ENCODE peak calls at places on chromosome 5, in four cellular contexts. One of them, this sample, is unnamed.

GRCh38 chr5:159817262-159818029 is 98.8 kb upstream of the ADRA1B start:
- DNase-seq in HCEC 1CT: no peak
- DNase-seq in GM12891: no peak
- DNase-seq in cardiac muscle cell: no peak
- DNase-seq in this sample: no peak

GRCh38 chr5:112863549-112863948 is 2.5 kb downstream of the SRP19 start:
- DNase-seq in GM12891: no peak
- DNase-seq in HCEC 1CT: no peak
- DNase-seq in cardiac muscle cell: no peak
- DNase-seq in this sample: no peak

GRCh38 chr5:7795311-7795710 is 55.6 kb downstream of the CFAP90 start:
- DNase-seq in GM12891: no peak
- DNase-seq in cardiac muscle cell: no peak
- DNase-seq in HCEC 1CT: no peak
- DNase-seq in this sample: no peak

GRCh38 chr5:132849347-132849746 is 16.9 kb downstream of the GDF9 start:
- DNase-seq in HCEC 1CT: no peak
- DNase-seq in GM12891: no peak
- DNase-seq in cardiac muscle cell: no peak
- DNase-seq in this sample: no peak

GRCh38 chr5:149002053-149002452 is 60.8 kb downstream of the SH3TC2 start:
- DNase-seq in cardiac muscle cell: peak
- DNase-seq in HCEC 1CT: peak
- DNase-seq in GM12891: no peak
- DNase-seq in this sample: peak

GRCh38 chr5:73464016-73464745 is 15.6 kb upstream of the FOXD1 start:
- DNase-seq in HCEC 1CT: no peak
- DNase-seq in GM12891: no peak
- DNase-seq in cardiac muscle cell: no peak
- DNase-seq in this sample: no peak

GRCh38 chr5:141623197-141623596 is 4.4 kb upstream of the DIAPH1 start:
- DNase-seq in HCEC 1CT: no peak
- DNase-seq in GM12891: no peak
- DNase-seq in cardiac muscle cell: no peak
- DNase-seq in this sample: no peak

GRCh38 chr5:128469924-128470323 is 68.1 kb downstream of the FBN2 start:
- DNase-seq in GM12891: no peak
- DNase-seq in cardiac muscle cell: no peak
- DNase-seq in HCEC 1CT: no peak
- DNase-seq in this sample: no peak

GRCh38 chr5:73861313-73861978 is 235.4 kb downstream of the ARHGEF28 start:
- DNase-seq in HCEC 1CT: peak
- DNase-seq in GM12891: no peak
- DNase-seq in cardiac muscle cell: no peak
- DNase-seq in this sample: no peak

GRCh38 chr5:102531506-102531905 is 32.7 kb upstream of the SLCO6A1 start:
- DNase-seq in GM12891: no peak
- DNase-seq in cardiac muscle cell: no peak
- DNase-seq in HCEC 1CT: peak
- DNase-seq in this sample: no peak

GRCh38 chr5:105684799-105685198 is 1985.9 kb downstream of the EFNA5 start:
- DNase-seq in GM12891: no peak
- DNase-seq in cardiac muscle cell: no peak
- DNase-seq in HCEC 1CT: no peak
- DNase-seq in this sample: no peak

GRCh38 chr5:180117378-180117725 is 45.8 kb upstream of the RNF130 start:
- DNase-seq in GM12891: no peak
- DNase-seq in cardiac muscle cell: no peak
- DNase-seq in HCEC 1CT: no peak
- DNase-seq in this sample: no peak

GRCh38 chr5:64869419-64869818 is 100.7 kb downstream of the CWC27 start:
- DNase-seq in GM12891: no peak
- DNase-seq in HCEC 1CT: peak
- DNase-seq in cardiac muscle cell: no peak
- DNase-seq in this sample: no peak

GRCh38 chr5:145660897-145661650 is 174.1 kb downstream of the PRELID2 start:
- DNase-seq in cardiac muscle cell: no peak
- DNase-seq in HCEC 1CT: no peak
- DNase-seq in GM12891: no peak
- DNase-seq in this sample: no peak

GRCh38 chr5:139457241-139457640 is 5.3 kb downstream of the ECSCR start:
- DNase-seq in GM12891: no peak
- DNase-seq in HCEC 1CT: no peak
- DNase-seq in cardiac muscle cell: no peak
- DNase-seq in this sample: no peak

GRCh38 chr5:136079195-136079985 is 50.6 kb downstream of the TGFBI start:
- DNase-seq in cardiac muscle cell: peak
- DNase-seq in HCEC 1CT: no peak
- DNase-seq in GM12891: peak
- DNase-seq in this sample: no peak

GRCh38 chr5:27191786-27192505 is 153.6 kb upstream of the CDH9 start:
- DNase-seq in HCEC 1CT: peak
- DNase-seq in GM12891: no peak
- DNase-seq in cardiac muscle cell: no peak
- DNase-seq in this sample: no peak

GRCh38 chr5:28468121-28468520 is 1429.7 kb upstream of the CDH9 start:
- DNase-seq in HCEC 1CT: peak
- DNase-seq in cardiac muscle cell: no peak
- DNase-seq in GM12891: no peak
- DNase-seq in this sample: no peak

GRCh38 chr5:71748360-71748759 is 29.3 kb downstream of the CARTPT start:
- DNase-seq in GM12891: no peak
- DNase-seq in cardiac muscle cell: no peak
- DNase-seq in HCEC 1CT: no peak
- DNase-seq in this sample: no peak

GRCh38 chr5:5880364-5880763 is 457.9 kb downstream of the ICE1 start:
- DNase-seq in HCEC 1CT: no peak
- DNase-seq in cardiac muscle cell: no peak
- DNase-seq in GM12891: no peak
- DNase-seq in this sample: no peak

GRCh38 chr5:89967806-89968444 is 441.6 kb downstream of the CETN3 start:
- DNase-seq in HCEC 1CT: peak
- DNase-seq in cardiac muscle cell: no peak
- DNase-seq in GM12891: no peak
- DNase-seq in this sample: no peak

GRCh38 chr5:32076699-32077695 is 97.1 kb downstream of the GOLPH3 start:
- DNase-seq in cardiac muscle cell: peak
- DNase-seq in GM12891: no peak
- DNase-seq in HCEC 1CT: peak
- DNase-seq in this sample: peak

This sample was measured in nephron progenitor cell.